ENCODE peak calls at places on chromosomes 4 and X, in nine cellular contexts. One of them, this sample, is unnamed.

GRCh38 chrX:53930513-53931380 is 113.5 kb downstream of the PHF8 start:
- DNase-seq in Right ventricle myocardium inferior: no peak
- DNase-seq in fibroblast of lung: peak
- DNase-seq in GM06990: no peak
- DNase-seq in Peyer's patch: no peak
- DNase-seq in activated naive CD4-positive, alpha-beta T cell treated with anti-CD3 and anti-CD28 coated beads, Interleukin-2, amount 50 U/mL, for 72 hours: no peak
- DNase-seq in effector CD8-positive, alpha-beta T cell: no peak
- DNase-seq in fibroblast of villous mesenchyme: peak
- DNase-seq in astrocyte of the spinal cord: peak
- DNase-seq in this sample: no peak

GRCh38 chrX:47278684-47279083 is 45.9 kb downstream of the USP11 start:
- DNase-seq in Right ventricle myocardium inferior: no peak
- DNase-seq in fibroblast of lung: peak
- DNase-seq in GM06990: no peak
- DNase-seq in Peyer's patch: no peak
- DNase-seq in activated naive CD4-positive, alpha-beta T cell treated with anti-CD3 and anti-CD28 coated beads, Interleukin-2, amount 50 U/mL, for 72 hours: no peak
- DNase-seq in effector CD8-positive, alpha-beta T cell: no peak
- DNase-seq in fibroblast of villous mesenchyme: no peak
- DNase-seq in astrocyte of the spinal cord: peak
- DNase-seq in this sample: no peak

GRCh38 chrX:38312436-38312835 is 14.9 kb downstream of the RPGR start:
- DNase-seq in Right ventricle myocardium inferior: no peak
- DNase-seq in fibroblast of lung: peak
- DNase-seq in GM06990: no peak
- DNase-seq in Peyer's patch: no peak
- DNase-seq in activated naive CD4-positive, alpha-beta T cell treated with anti-CD3 and anti-CD28 coated beads, Interleukin-2, amount 50 U/mL, for 72 hours: no peak
- DNase-seq in effector CD8-positive, alpha-beta T cell: no peak
- DNase-seq in fibroblast of villous mesenchyme: peak
- DNase-seq in astrocyte of the spinal cord: peak
- DNase-seq in this sample: no peak

GRCh38 chr4:31094474-31094873 is 374.3 kb downstream of the PCDH7 start:
- DNase-seq in Right ventricle myocardium inferior: no peak
- DNase-seq in fibroblast of lung: no peak
- DNase-seq in GM06990: no peak
- DNase-seq in Peyer's patch: no peak
- DNase-seq in activated naive CD4-positive, alpha-beta T cell treated with anti-CD3 and anti-CD28 coated beads, Interleukin-2, amount 50 U/mL, for 72 hours: no peak
- DNase-seq in effector CD8-positive, alpha-beta T cell: no peak
- DNase-seq in fibroblast of villous mesenchyme: peak
- DNase-seq in astrocyte of the spinal cord: no peak
- DNase-seq in this sample: no peak

GRCh38 chr4:140027135-140027534 is 126.8 kb downstream of the MAML3 start:
- DNase-seq in Right ventricle myocardium inferior: no peak
- DNase-seq in fibroblast of lung: no peak
- DNase-seq in GM06990: no peak
- DNase-seq in Peyer's patch: no peak
- DNase-seq in activated naive CD4-positive, alpha-beta T cell treated with anti-CD3 and anti-CD28 coated beads, Interleukin-2, amount 50 U/mL, for 72 hours: no peak
- DNase-seq in effector CD8-positive, alpha-beta T cell: no peak
- DNase-seq in fibroblast of villous mesenchyme: no peak
- DNase-seq in astrocyte of the spinal cord: no peak
- DNase-seq in this sample: no peak

GRCh38 chr4:149574973-149575372 is 240.7 kb downstream of the IQCM start:
- DNase-seq in Right ventricle myocardium inferior: no peak
- DNase-seq in fibroblast of lung: no peak
- DNase-seq in GM06990: no peak
- DNase-seq in Peyer's patch: no peak
- DNase-seq in activated naive CD4-positive, alpha-beta T cell treated with anti-CD3 and anti-CD28 coated beads, Interleukin-2, amount 50 U/mL, for 72 hours: no peak
- DNase-seq in effector CD8-positive, alpha-beta T cell: no peak
- DNase-seq in fibroblast of villous mesenchyme: peak
- DNase-seq in astrocyte of the spinal cord: no peak
- DNase-seq in this sample: peak

GRCh38 chrX:153561337-153561736 is 37.6 kb downstream of the CCNQ start:
- DNase-seq in Right ventricle myocardium inferior: no peak
- DNase-seq in fibroblast of lung: no peak
- DNase-seq in GM06990: no peak
- DNase-seq in Peyer's patch: no peak
- DNase-seq in activated naive CD4-positive, alpha-beta T cell treated with anti-CD3 and anti-CD28 coated beads, Interleukin-2, amount 50 U/mL, for 72 hours: no peak
- DNase-seq in effector CD8-positive, alpha-beta T cell: no peak
- DNase-seq in fibroblast of villous mesenchyme: no peak
- DNase-seq in astrocyte of the spinal cord: no peak
- DNase-seq in this sample: no peak

GRCh38 chrX:138897621-138898492 is 186.3 kb upstream of the FGF13 start:
- DNase-seq in Right ventricle myocardium inferior: no peak
- DNase-seq in fibroblast of lung: peak
- DNase-seq in GM06990: no peak
- DNase-seq in Peyer's patch: no peak
- DNase-seq in activated naive CD4-positive, alpha-beta T cell treated with anti-CD3 and anti-CD28 coated beads, Interleukin-2, amount 50 U/mL, for 72 hours: no peak
- DNase-seq in effector CD8-positive, alpha-beta T cell: no peak
- DNase-seq in fibroblast of villous mesenchyme: peak
- DNase-seq in astrocyte of the spinal cord: peak
- DNase-seq in this sample: no peak

GRCh38 chr4:143344011-143344410 is 7.3 kb downstream of the GAB1 start:
- DNase-seq in Right ventricle myocardium inferior: no peak
- DNase-seq in fibroblast of lung: no peak
- DNase-seq in GM06990: no peak
- DNase-seq in Peyer's patch: no peak
- DNase-seq in activated naive CD4-positive, alpha-beta T cell treated with anti-CD3 and anti-CD28 coated beads, Interleukin-2, amount 50 U/mL, for 72 hours: no peak
- DNase-seq in effector CD8-positive, alpha-beta T cell: no peak
- DNase-seq in fibroblast of villous mesenchyme: no peak
- DNase-seq in astrocyte of the spinal cord: no peak
- DNase-seq in this sample: no peak

GRCh38 chr4:98546910-98547544 is 111.4 kb downstream of the TSPAN5 start:
- DNase-seq in Right ventricle myocardium inferior: no peak
- DNase-seq in fibroblast of lung: peak
- DNase-seq in GM06990: no peak
- DNase-seq in Peyer's patch: no peak
- DNase-seq in activated naive CD4-positive, alpha-beta T cell treated with anti-CD3 and anti-CD28 coated beads, Interleukin-2, amount 50 U/mL, for 72 hours: no peak
- DNase-seq in effector CD8-positive, alpha-beta T cell: no peak
- DNase-seq in fibroblast of villous mesenchyme: peak
- DNase-seq in astrocyte of the spinal cord: peak
- DNase-seq in this sample: no peak

GRCh38 chr4:573122-573892 is 2.8 kb downstream of the TMEM271 start:
- DNase-seq in Right ventricle myocardium inferior: no peak
- DNase-seq in fibroblast of lung: no peak
- DNase-seq in GM06990: no peak
- DNase-seq in Peyer's patch: no peak
- DNase-seq in activated naive CD4-positive, alpha-beta T cell treated with anti-CD3 and anti-CD28 coated beads, Interleukin-2, amount 50 U/mL, for 72 hours: no peak
- DNase-seq in effector CD8-positive, alpha-beta T cell: no peak
- DNase-seq in fibroblast of villous mesenchyme: no peak
- DNase-seq in astrocyte of the spinal cord: no peak
- DNase-seq in this sample: no peak

GRCh38 chr4:18318682-18319410 is 297.3 kb upstream of the LCORL start:
- DNase-seq in Right ventricle myocardium inferior: peak
- DNase-seq in fibroblast of lung: no peak
- DNase-seq in GM06990: no peak
- DNase-seq in Peyer's patch: peak
- DNase-seq in activated naive CD4-positive, alpha-beta T cell treated with anti-CD3 and anti-CD28 coated beads, Interleukin-2, amount 50 U/mL, for 72 hours: no peak
- DNase-seq in effector CD8-positive, alpha-beta T cell: no peak
- DNase-seq in fibroblast of villous mesenchyme: peak
- DNase-seq in astrocyte of the spinal cord: no peak
- DNase-seq in this sample: no peak

GRCh38 chr4:127239902-127240575 is 392.7 kb upstream of the INTU start:
- DNase-seq in Right ventricle myocardium inferior: no peak
- DNase-seq in fibroblast of lung: no peak
- DNase-seq in GM06990: no peak
- DNase-seq in Peyer's patch: no peak
- DNase-seq in activated naive CD4-positive, alpha-beta T cell treated with anti-CD3 and anti-CD28 coated beads, Interleukin-2, amount 50 U/mL, for 72 hours: no peak
- DNase-seq in effector CD8-positive, alpha-beta T cell: no peak
- DNase-seq in fibroblast of villous mesenchyme: no peak
- DNase-seq in astrocyte of the spinal cord: no peak
- DNase-seq in this sample: no peak

GRCh38 chrX:71253253-71254091 is 468 bp downstream of the ZMYM3 start:
- DNase-seq in Right ventricle myocardium inferior: peak
- DNase-seq in fibroblast of lung: peak
- DNase-seq in GM06990: peak
- DNase-seq in Peyer's patch: peak
- DNase-seq in activated naive CD4-positive, alpha-beta T cell treated with anti-CD3 and anti-CD28 coated beads, Interleukin-2, amount 50 U/mL, for 72 hours: no peak
- DNase-seq in effector CD8-positive, alpha-beta T cell: peak
- DNase-seq in fibroblast of villous mesenchyme: peak
- DNase-seq in astrocyte of the spinal cord: peak
- DNase-seq in this sample: no peak

GRCh38 chr4:147409350-147409749 is 71.5 kb upstream of the EDNRA start:
- DNase-seq in Right ventricle myocardium inferior: no peak
- DNase-seq in fibroblast of lung: peak
- DNase-seq in GM06990: no peak
- DNase-seq in Peyer's patch: no peak
- DNase-seq in activated naive CD4-positive, alpha-beta T cell treated with anti-CD3 and anti-CD28 coated beads, Interleukin-2, amount 50 U/mL, for 72 hours: no peak
- DNase-seq in effector CD8-positive, alpha-beta T cell: no peak
- DNase-seq in fibroblast of villous mesenchyme: peak
- DNase-seq in astrocyte of the spinal cord: no peak
- DNase-seq in this sample: no peak

GRCh38 chr4:172042714-172043114 is 229.5 kb downstream of the GALNTL6 start:
- DNase-seq in Right ventricle myocardium inferior: no peak
- DNase-seq in fibroblast of lung: peak
- DNase-seq in GM06990: no peak
- DNase-seq in Peyer's patch: no peak
- DNase-seq in activated naive CD4-positive, alpha-beta T cell treated with anti-CD3 and anti-CD28 coated beads, Interleukin-2, amount 50 U/mL, for 72 hours: no peak
- DNase-seq in effector CD8-positive, alpha-beta T cell: no peak
- DNase-seq in fibroblast of villous mesenchyme: no peak
- DNase-seq in astrocyte of the spinal cord: no peak
- DNase-seq in this sample: no peak

GRCh38 chr4:5462896-5463295 is 245.5 kb downstream of the EVC2 start:
- DNase-seq in Right ventricle myocardium inferior: no peak
- DNase-seq in fibroblast of lung: no peak
- DNase-seq in GM06990: no peak
- DNase-seq in Peyer's patch: no peak
- DNase-seq in activated naive CD4-positive, alpha-beta T cell treated with anti-CD3 and anti-CD28 coated beads, Interleukin-2, amount 50 U/mL, for 72 hours: no peak
- DNase-seq in effector CD8-positive, alpha-beta T cell: no peak
- DNase-seq in fibroblast of villous mesenchyme: no peak
- DNase-seq in astrocyte of the spinal cord: no peak
- DNase-seq in this sample: no peak

GRCh38 chrX:44071847-44072545 is 98.8 kb upstream of the NDP start:
- DNase-seq in Right ventricle myocardium inferior: no peak
- DNase-seq in fibroblast of lung: peak
- DNase-seq in GM06990: no peak
- DNase-seq in Peyer's patch: no peak
- DNase-seq in activated naive CD4-positive, alpha-beta T cell treated with anti-CD3 and anti-CD28 coated beads, Interleukin-2, amount 50 U/mL, for 72 hours: no peak
- DNase-seq in effector CD8-positive, alpha-beta T cell: no peak
- DNase-seq in fibroblast of villous mesenchyme: peak
- DNase-seq in astrocyte of the spinal cord: peak
- DNase-seq in this sample: no peak

GRCh38 chrX:11968991-11969390 is 169.3 kb upstream of the FRMPD4 start:
- DNase-seq in Right ventricle myocardium inferior: no peak
- DNase-seq in fibroblast of lung: no peak
- DNase-seq in GM06990: no peak
- DNase-seq in Peyer's patch: no peak
- DNase-seq in activated naive CD4-positive, alpha-beta T cell treated with anti-CD3 and anti-CD28 coated beads, Interleukin-2, amount 50 U/mL, for 72 hours: no peak
- DNase-seq in effector CD8-positive, alpha-beta T cell: no peak
- DNase-seq in fibroblast of villous mesenchyme: peak
- DNase-seq in astrocyte of the spinal cord: no peak
- DNase-seq in this sample: no peak

GRCh38 chrX:21683910-21684309 is 25.8 kb upstream of the KLHL34 start:
- DNase-seq in Right ventricle myocardium inferior: no peak
- DNase-seq in fibroblast of lung: peak
- DNase-seq in GM06990: no peak
- DNase-seq in Peyer's patch: no peak
- DNase-seq in activated naive CD4-positive, alpha-beta T cell treated with anti-CD3 and anti-CD28 coated beads, Interleukin-2, amount 50 U/mL, for 72 hours: no peak
- DNase-seq in effector CD8-positive, alpha-beta T cell: no peak
- DNase-seq in fibroblast of villous mesenchyme: peak
- DNase-seq in astrocyte of the spinal cord: peak
- DNase-seq in this sample: no peak

GRCh38 chrX:154733072-154733425 is 17.8 kb downstream of the GAB3 start:
- DNase-seq in Right ventricle myocardium inferior: no peak
- DNase-seq in fibroblast of lung: no peak
- DNase-seq in GM06990: no peak
- DNase-seq in Peyer's patch: no peak
- DNase-seq in activated naive CD4-positive, alpha-beta T cell treated with anti-CD3 and anti-CD28 coated beads, Interleukin-2, amount 50 U/mL, for 72 hours: no peak
- DNase-seq in effector CD8-positive, alpha-beta T cell: no peak
- DNase-seq in fibroblast of villous mesenchyme: no peak
- DNase-seq in astrocyte of the spinal cord: no peak
- DNase-seq in this sample: no peak

GRCh38 chr4:40134206-40134917 is 62.5 kb upstream of the RHOH start:
- DNase-seq in Right ventricle myocardium inferior: no peak
- DNase-seq in fibroblast of lung: no peak
- DNase-seq in GM06990: no peak
- DNase-seq in Peyer's patch: no peak
- DNase-seq in activated naive CD4-positive, alpha-beta T cell treated with anti-CD3 and anti-CD28 coated beads, Interleukin-2, amount 50 U/mL, for 72 hours: no peak
- DNase-seq in effector CD8-positive, alpha-beta T cell: no peak
- DNase-seq in fibroblast of villous mesenchyme: no peak
- DNase-seq in astrocyte of the spinal cord: no peak
- DNase-seq in this sample: no peak

GRCh38 chr4:47532658-47533057 is 47.6 kb downstream of the ATP10D start:
- DNase-seq in Right ventricle myocardium inferior: no peak
- DNase-seq in fibroblast of lung: no peak
- DNase-seq in GM06990: no peak
- DNase-seq in Peyer's patch: no peak
- DNase-seq in activated naive CD4-positive, alpha-beta T cell treated with anti-CD3 and anti-CD28 coated beads, Interleukin-2, amount 50 U/mL, for 72 hours: no peak
- DNase-seq in effector CD8-positive, alpha-beta T cell: no peak
- DNase-seq in fibroblast of villous mesenchyme: no peak
- DNase-seq in astrocyte of the spinal cord: no peak
- DNase-seq in this sample: no peak

GRCh38 chr4:113674251-113674650 is 87.3 kb downstream of the CAMK2D start:
- DNase-seq in Right ventricle myocardium inferior: no peak
- DNase-seq in fibroblast of lung: no peak
- DNase-seq in GM06990: no peak
- DNase-seq in Peyer's patch: no peak
- DNase-seq in activated naive CD4-positive, alpha-beta T cell treated with anti-CD3 and anti-CD28 coated beads, Interleukin-2, amount 50 U/mL, for 72 hours: no peak
- DNase-seq in effector CD8-positive, alpha-beta T cell: no peak
- DNase-seq in fibroblast of villous mesenchyme: no peak
- DNase-seq in astrocyte of the spinal cord: no peak
- DNase-seq in this sample: no peak

GRCh38 chr4:78642934-78643333 is 91.4 kb downstream of the ANXA3 start:
- DNase-seq in Right ventricle myocardium inferior: no peak
- DNase-seq in fibroblast of lung: no peak
- DNase-seq in GM06990: no peak
- DNase-seq in Peyer's patch: peak
- DNase-seq in activated naive CD4-positive, alpha-beta T cell treated with anti-CD3 and anti-CD28 coated beads, Interleukin-2, amount 50 U/mL, for 72 hours: no peak
- DNase-seq in effector CD8-positive, alpha-beta T cell: no peak
- DNase-seq in fibroblast of villous mesenchyme: no peak
- DNase-seq in astrocyte of the spinal cord: no peak
- DNase-seq in this sample: no peak

GRCh38 chr4:165370530-165370929 is 8.3 kb upstream of the CPE start:
- DNase-seq in Right ventricle myocardium inferior: no peak
- DNase-seq in fibroblast of lung: no peak
- DNase-seq in GM06990: no peak
- DNase-seq in Peyer's patch: no peak
- DNase-seq in activated naive CD4-positive, alpha-beta T cell treated with anti-CD3 and anti-CD28 coated beads, Interleukin-2, amount 50 U/mL, for 72 hours: no peak
- DNase-seq in effector CD8-positive, alpha-beta T cell: no peak
- DNase-seq in fibroblast of villous mesenchyme: no peak
- DNase-seq in astrocyte of the spinal cord: no peak
- DNase-seq in this sample: no peak

GRCh38 chr4:34953145-34953799 is 1291.0 kb downstream of the ARAP2 start:
- DNase-seq in Right ventricle myocardium inferior: no peak
- DNase-seq in fibroblast of lung: no peak
- DNase-seq in GM06990: no peak
- DNase-seq in Peyer's patch: no peak
- DNase-seq in activated naive CD4-positive, alpha-beta T cell treated with anti-CD3 and anti-CD28 coated beads, Interleukin-2, amount 50 U/mL, for 72 hours: no peak
- DNase-seq in effector CD8-positive, alpha-beta T cell: no peak
- DNase-seq in fibroblast of villous mesenchyme: no peak
- DNase-seq in astrocyte of the spinal cord: no peak
- DNase-seq in this sample: no peak